ENCODE peak calls at places on chromosomes 3 and 15, in four cellular contexts. I is CD8-positive, alpha-beta memory T cell; Q is astrocyte; O is fibroblast of lung. A is an unnamed sample. For H3K36me3, the result is how much of the 10 kb centered on the place peaks cover.

GRCh38 chr3:25648107-25648535 is 16.6 kb downstream of the TOP2B start:
- DNase-seq in I (peak), Q (peak), O (peak), A (peak)

GRCh38 chr15:80673561-80674244 is 21.4 kb upstream of the ABHD17C start:
- DNase-seq in I (no peak), Q (no peak), O (no peak), A (no peak)

GRCh38 chr3:45688882-45689786 is at the start of gene SACM1L:
- DNase-seq in I (peak), Q (peak), O (peak), A (peak)

GRCh38 chr15:51672100-51672731 is 9.1 kb upstream of the SCG3 start:
- DNase-seq in I (no peak), Q (no peak), O (no peak), A (no peak)

GRCh38 chr3:134600685-134601502 is 49.9 kb downstream of the KY start:
- DNase-seq in I (peak), Q (peak), O (peak), A (peak)

GRCh38 chr15:90071220-90071807 is 31.0 kb downstream of the IDH2 start:
- DNase-seq in I (peak), Q (peak), O (peak), A (peak)

GRCh38 chr3:13570391-13571194 is 21.7 kb downstream of the FBLN2 start:
- DNase-seq in I (no peak), Q (no peak), O (no peak), A (no peak)

GRCh38 chr3:101824691-101825090 is 24.6 kb upstream of the NFKBIZ start:
- DNase-seq in I (no peak), Q (no peak), O (peak), A (no peak)

GRCh38 chr3:81544385-81544784 is 217.1 kb downstream of the GBE1 start:
- DNase-seq in I (no peak), Q (no peak), O (no peak), A (no peak)

GRCh38 chr3:14989943-14990753 is 42.8 kb downstream of the NR2C2 start:
- DNase-seq in I (no peak), Q (peak), O (peak), A (peak)

GRCh38 chr15:98174286-98174685 is 213.8 kb downstream of the ARRDC4 start:
- DNase-seq in I (no peak), Q (no peak), O (no peak), A (no peak)

GRCh38 chr3:30733229-30733628 is 126.8 kb downstream of the TGFBR2 start:
- DNase-seq in I (no peak), Q (no peak), O (no peak), A (no peak)
- H3K4me3 ChIP-seq in I (no peak), Q (no peak), O (no peak), A (no peak)

DNA sequence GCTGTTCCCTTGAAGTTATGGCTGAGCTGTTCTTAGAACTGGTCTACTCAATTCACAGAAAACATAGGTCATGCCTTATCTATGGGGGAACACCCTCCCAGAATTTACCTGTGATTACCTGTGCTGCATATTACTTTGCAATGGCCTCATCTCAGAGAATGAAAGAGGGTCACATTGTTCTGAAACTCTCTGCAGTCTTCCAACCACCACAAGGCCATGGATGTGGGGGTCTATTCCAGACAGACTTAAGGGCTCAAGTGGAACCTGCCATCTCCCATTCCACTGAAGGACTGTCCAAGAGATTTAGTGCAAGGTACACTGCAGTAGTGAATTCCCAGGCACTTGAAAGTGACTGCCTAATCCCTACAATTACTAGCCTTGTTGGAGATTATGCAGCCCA is 40.1 kb upstream of the RASA2 start:
- DNase-seq in I (no peak), Q (no peak), O (no peak), A (no peak)
- H3K36me3 ChIP-seq in I (under half), Q (half or more), O (under half), A (under half)

DNA sequence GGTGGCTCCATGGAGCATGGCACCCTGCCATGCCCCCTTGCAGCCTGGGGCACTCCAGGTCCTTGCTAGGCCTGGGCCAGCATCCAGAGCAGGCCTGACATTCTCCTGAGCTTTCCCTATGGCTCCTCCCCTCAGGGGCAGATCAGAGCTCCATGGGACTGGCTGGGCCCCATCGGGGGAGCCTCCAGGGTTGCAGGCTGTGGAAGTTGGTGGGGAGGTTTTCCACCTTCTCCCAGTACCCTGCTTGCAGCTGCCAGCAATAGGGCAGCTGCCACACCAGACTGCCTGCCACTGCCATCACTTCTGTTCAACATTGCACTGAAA is 75.7 kb upstream of the TP63 start:
- DNase-seq in I (no peak), Q (no peak), O (no peak), A (no peak)
- H3K4me3 ChIP-seq in I (no peak), Q (no peak), O (no peak), A (no peak)

DNA sequence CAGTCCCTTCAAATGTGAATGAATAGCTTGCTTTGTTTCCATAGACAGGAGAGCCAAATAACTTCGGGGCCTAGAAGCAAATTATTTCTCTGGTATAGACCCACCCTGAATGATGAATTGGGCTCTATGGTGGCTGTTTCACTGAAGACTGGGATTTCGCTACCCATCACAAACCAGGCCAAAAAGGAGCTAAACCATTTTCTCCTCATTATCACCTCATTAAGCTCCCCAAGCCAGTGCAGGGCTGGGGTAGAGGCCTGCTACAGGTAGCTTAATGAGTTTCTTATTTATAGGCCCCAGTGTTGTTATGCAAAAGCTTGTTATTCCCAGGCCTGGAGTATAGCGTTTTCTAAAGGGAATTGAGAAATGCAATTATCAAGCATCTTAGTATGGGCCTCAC is 494.2 kb upstream of the DPH6 start:
- DNase-seq in I (no peak), Q (no peak), O (no peak), A (no peak)
- H3K36me3 ChIP-seq in I (under half), Q (under half), O (under half), A (under half)

GRCh38 chr3:5095879-5096278 is 26.2 kb upstream of the ARL8B start:
- DNase-seq in I (no peak), Q (peak), O (peak), A (peak)
- H3K4me3 ChIP-seq in I (no peak), Q (peak), O (peak), A (peak)

A was measured in brain microvascular endothelial cell.